ENCODE peak calls at places on chromosome 16, in nine cellular contexts. One of them, this sample, is unnamed.

GRCh38 chr16:1073566-1074378 is 1.2 kb downstream of the SSTR5 start:
- DNase-seq in endodermal cell: peak
- DNase-seq in cardiac fibroblast: no peak
- DNase-seq in tibial artery: no peak
- DNase-seq in body of pancreas: no peak
- DNase-seq in heart right ventricle: no peak
- DNase-seq in GM13976: no peak
- DNase-seq in lower leg skin: no peak
- DNase-seq in fibroblast of the aortic adventitia: no peak
- DNase-seq in this sample: no peak

GRCh38 chr16:67101683-67102082 is 8.1 kb upstream of the PHAF1 start:
- DNase-seq in heart right ventricle: no peak
- DNase-seq in body of pancreas: no peak
- DNase-seq in cardiac fibroblast: no peak
- DNase-seq in endodermal cell: no peak
- DNase-seq in tibial artery: no peak
- DNase-seq in GM13976: no peak
- DNase-seq in lower leg skin: no peak
- DNase-seq in fibroblast of the aortic adventitia: no peak
- DNase-seq in this sample: no peak

GRCh38 chr16:14172200-14172805 is 101.2 kb downstream of the MRTFB start:
- DNase-seq in endodermal cell: no peak
- DNase-seq in cardiac fibroblast: peak
- DNase-seq in GM13976: no peak
- DNase-seq in heart right ventricle: no peak
- DNase-seq in body of pancreas: no peak
- DNase-seq in lower leg skin: no peak
- DNase-seq in fibroblast of the aortic adventitia: peak
- DNase-seq in tibial artery: no peak
- DNase-seq in this sample: no peak

GRCh38 chr16:66905633-66906539 is 12.8 kb downstream of the CDH16 start:
- DNase-seq in GM13976: no peak
- DNase-seq in lower leg skin: no peak
- DNase-seq in body of pancreas: peak
- DNase-seq in heart right ventricle: peak
- DNase-seq in fibroblast of the aortic adventitia: no peak
- DNase-seq in tibial artery: no peak
- DNase-seq in cardiac fibroblast: no peak
- DNase-seq in endodermal cell: peak
- DNase-seq in this sample: no peak

GRCh38 chr16:4376820-4377572 is 5.3 kb downstream of the VASN start:
- DNase-seq in tibial artery: peak
- DNase-seq in fibroblast of the aortic adventitia: peak
- DNase-seq in heart right ventricle: no peak
- DNase-seq in lower leg skin: no peak
- DNase-seq in body of pancreas: no peak
- DNase-seq in endodermal cell: peak
- DNase-seq in GM13976: no peak
- DNase-seq in cardiac fibroblast: no peak
- DNase-seq in this sample: no peak

GRCh38 chr16:49085689-49086088 is 195.9 kb downstream of the CBLN1 start:
- DNase-seq in GM13976: no peak
- DNase-seq in tibial artery: no peak
- DNase-seq in body of pancreas: no peak
- DNase-seq in heart right ventricle: no peak
- DNase-seq in endodermal cell: no peak
- DNase-seq in cardiac fibroblast: no peak
- DNase-seq in fibroblast of the aortic adventitia: peak
- DNase-seq in lower leg skin: no peak
- DNase-seq in this sample: no peak

GRCh38 chr16:10172848-10173655 is 9.2 kb downstream of the GRIN2A start:
- DNase-seq in heart right ventricle: no peak
- DNase-seq in cardiac fibroblast: peak
- DNase-seq in GM13976: no peak
- DNase-seq in tibial artery: no peak
- DNase-seq in endodermal cell: peak
- DNase-seq in fibroblast of the aortic adventitia: no peak
- DNase-seq in body of pancreas: no peak
- DNase-seq in lower leg skin: no peak
- DNase-seq in this sample: no peak

GRCh38 chr16:977096-977701 is 4.4 kb upstream of the SOX8 start:
- DNase-seq in heart right ventricle: no peak
- DNase-seq in cardiac fibroblast: no peak
- DNase-seq in GM13976: no peak
- DNase-seq in lower leg skin: no peak
- DNase-seq in fibroblast of the aortic adventitia: no peak
- DNase-seq in endodermal cell: no peak
- DNase-seq in body of pancreas: peak
- DNase-seq in tibial artery: peak
- DNase-seq in this sample: no peak

GRCh38 chr16:67423015-67423414 is 6.7 kb upstream of the ZDHHC1 start:
- DNase-seq in heart right ventricle: no peak
- DNase-seq in lower leg skin: no peak
- DNase-seq in fibroblast of the aortic adventitia: no peak
- DNase-seq in endodermal cell: no peak
- DNase-seq in GM13976: no peak
- DNase-seq in body of pancreas: no peak
- DNase-seq in cardiac fibroblast: no peak
- DNase-seq in tibial artery: no peak
- DNase-seq in this sample: no peak

GRCh38 chr16:47316686-47317085 is 144.2 kb downstream of the ITFG1 start:
- DNase-seq in cardiac fibroblast: no peak
- DNase-seq in body of pancreas: no peak
- DNase-seq in endodermal cell: no peak
- DNase-seq in GM13976: no peak
- DNase-seq in lower leg skin: no peak
- DNase-seq in tibial artery: no peak
- DNase-seq in heart right ventricle: no peak
- DNase-seq in fibroblast of the aortic adventitia: no peak
- DNase-seq in this sample: no peak

GRCh38 chr16:89700649-89701424 is 668 bp downstream of the SPATA2L start:
- DNase-seq in tibial artery: no peak
- DNase-seq in endodermal cell: peak
- DNase-seq in body of pancreas: peak
- DNase-seq in lower leg skin: peak
- DNase-seq in fibroblast of the aortic adventitia: no peak
- DNase-seq in heart right ventricle: no peak
- DNase-seq in GM13976: peak
- DNase-seq in cardiac fibroblast: peak
- DNase-seq in this sample: peak

GRCh38 chr16:87706278-87707000 is 59.3 kb downstream of the KLHDC4 start:
- DNase-seq in endodermal cell: peak
- DNase-seq in lower leg skin: no peak
- DNase-seq in GM13976: no peak
- DNase-seq in body of pancreas: no peak
- DNase-seq in cardiac fibroblast: no peak
- DNase-seq in heart right ventricle: no peak
- DNase-seq in fibroblast of the aortic adventitia: no peak
- DNase-seq in tibial artery: no peak
- DNase-seq in this sample: no peak

GRCh38 chr16:88619859-88620655 is 18.3 kb upstream of the IL17C start:
- DNase-seq in body of pancreas: no peak
- DNase-seq in endodermal cell: no peak
- DNase-seq in cardiac fibroblast: peak
- DNase-seq in heart right ventricle: no peak
- DNase-seq in lower leg skin: no peak
- DNase-seq in GM13976: no peak
- DNase-seq in fibroblast of the aortic adventitia: no peak
- DNase-seq in tibial artery: no peak
- DNase-seq in this sample: no peak

GRCh38 chr16:75138636-75139035 is 9.7 kb upstream of the ZFP1 start:
- DNase-seq in tibial artery: no peak
- DNase-seq in cardiac fibroblast: peak
- DNase-seq in GM13976: no peak
- DNase-seq in heart right ventricle: no peak
- DNase-seq in lower leg skin: no peak
- DNase-seq in body of pancreas: no peak
- DNase-seq in endodermal cell: peak
- DNase-seq in fibroblast of the aortic adventitia: no peak
- DNase-seq in this sample: peak

DNA sequence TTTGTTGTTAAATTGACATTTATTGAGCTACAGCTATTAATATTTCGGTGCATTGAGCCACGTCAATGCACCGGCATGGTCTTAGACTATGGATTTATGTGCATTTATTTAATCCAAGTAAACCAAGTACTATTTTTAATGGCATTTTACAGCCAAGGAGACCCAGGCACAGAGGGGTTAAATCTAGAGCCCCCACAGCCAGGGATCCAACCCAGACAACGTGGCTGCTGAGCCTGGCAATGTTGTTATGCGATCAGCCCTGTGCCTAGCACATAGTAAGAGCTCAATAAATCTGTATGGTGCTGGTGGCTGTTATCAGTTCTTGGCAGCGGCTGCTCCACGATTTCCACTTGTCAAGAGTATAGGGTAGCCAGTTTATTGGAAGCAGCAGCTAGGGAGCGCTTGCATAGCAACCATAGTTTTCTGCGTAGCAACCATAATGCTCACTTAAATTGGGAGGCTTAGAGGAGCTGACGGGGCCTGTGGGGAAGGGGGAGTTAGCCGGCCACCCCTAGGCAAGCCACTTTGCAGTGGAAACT is 541 bp upstream of the RBBP6 start:
- DNase-seq in lower leg skin: no peak
- DNase-seq in fibroblast of the aortic adventitia: no peak
- DNase-seq in body of pancreas: no peak
- DNase-seq in cardiac fibroblast: no peak
- DNase-seq in tibial artery: no peak
- DNase-seq in GM13976: no peak
- DNase-seq in heart right ventricle: no peak
- DNase-seq in endodermal cell: no peak
- DNase-seq in this sample: no peak
- TF ChIP-seq CTCF in lower leg skin: no peak
- TF ChIP-seq CTCF in fibroblast of the aortic adventitia: peak
- TF ChIP-seq CTCF in body of pancreas: no peak
- TF ChIP-seq CTCF in cardiac fibroblast: no peak
- TF ChIP-seq CTCF in tibial artery: no peak
- TF ChIP-seq CTCF in GM13976: no peak
- TF ChIP-seq CTCF in heart right ventricle: no peak
- TF ChIP-seq CTCF in endodermal cell: peak
- TF ChIP-seq CTCF in this sample: no peak

DNA sequence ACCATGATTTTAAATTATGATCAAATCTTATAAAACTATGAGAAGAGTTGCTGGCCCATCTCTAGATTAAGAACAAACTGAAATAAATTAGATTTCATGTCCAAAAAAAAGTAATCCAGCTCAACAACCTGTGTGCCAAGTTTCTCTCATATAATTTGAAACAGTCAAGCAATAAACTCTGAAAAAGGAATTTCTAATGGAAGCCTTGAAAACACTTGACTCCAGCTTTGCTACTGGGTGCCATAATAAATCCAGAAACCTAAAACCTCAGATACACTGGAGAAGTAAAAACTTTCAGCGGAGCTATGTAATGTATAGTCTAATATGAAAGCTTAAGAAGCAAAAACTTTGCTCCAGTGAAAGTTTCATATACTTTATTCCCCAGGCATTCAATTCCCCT is 25.5 kb downstream of the RPGRIP1L start:
- DNase-seq in GM13976: no peak
- DNase-seq in tibial artery: no peak
- DNase-seq in lower leg skin: no peak
- DNase-seq in body of pancreas: no peak
- DNase-seq in cardiac fibroblast: no peak
- DNase-seq in heart right ventricle: no peak
- DNase-seq in endodermal cell: no peak
- DNase-seq in fibroblast of the aortic adventitia: no peak
- DNase-seq in this sample: no peak
- TF ChIP-seq CTCF in GM13976: no peak
- TF ChIP-seq CTCF in tibial artery: no peak
- TF ChIP-seq CTCF in lower leg skin: no peak
- TF ChIP-seq CTCF in body of pancreas: no peak
- TF ChIP-seq CTCF in cardiac fibroblast: no peak
- TF ChIP-seq CTCF in heart right ventricle: no peak
- TF ChIP-seq CTCF in endodermal cell: no peak
- TF ChIP-seq CTCF in fibroblast of the aortic adventitia: no peak
- TF ChIP-seq CTCF in this sample: no peak

GRCh38 chr16:63461248-63461841 is 1425.1 kb upstream of the CDH8 start:
- DNase-seq in endodermal cell: peak
- DNase-seq in cardiac fibroblast: peak
- DNase-seq in lower leg skin: no peak
- DNase-seq in heart right ventricle: no peak
- DNase-seq in fibroblast of the aortic adventitia: peak
- DNase-seq in tibial artery: no peak
- DNase-seq in body of pancreas: no peak
- DNase-seq in GM13976: no peak
- DNase-seq in this sample: peak
- TF ChIP-seq CTCF in endodermal cell: peak
- TF ChIP-seq CTCF in cardiac fibroblast: peak
- TF ChIP-seq CTCF in lower leg skin: no peak
- TF ChIP-seq CTCF in heart right ventricle: peak
- TF ChIP-seq CTCF in fibroblast of the aortic adventitia: no peak
- TF ChIP-seq CTCF in tibial artery: peak
- TF ChIP-seq CTCF in body of pancreas: peak
- TF ChIP-seq CTCF in GM13976: no peak
- TF ChIP-seq CTCF in this sample: peak

GRCh38 chr16:84404324-84404723 is 36.0 kb downstream of the ATP2C2 start:
- DNase-seq in lower leg skin: no peak
- DNase-seq in tibial artery: no peak
- DNase-seq in GM13976: no peak
- DNase-seq in heart right ventricle: no peak
- DNase-seq in body of pancreas: no peak
- DNase-seq in cardiac fibroblast: no peak
- DNase-seq in fibroblast of the aortic adventitia: no peak
- DNase-seq in endodermal cell: no peak
- DNase-seq in this sample: no peak

GRCh38 chr16:84404936-84405640 is 36.8 kb downstream of the ATP2C2 start:
- DNase-seq in body of pancreas: no peak
- DNase-seq in cardiac fibroblast: no peak
- DNase-seq in tibial artery: no peak
- DNase-seq in GM13976: no peak
- DNase-seq in lower leg skin: no peak
- DNase-seq in heart right ventricle: no peak
- DNase-seq in fibroblast of the aortic adventitia: no peak
- DNase-seq in endodermal cell: no peak
- DNase-seq in this sample: no peak

GRCh38 chr16:84407588-84408313 is 39.4 kb downstream of the ATP2C2 start:
- DNase-seq in endodermal cell: no peak
- DNase-seq in GM13976: no peak
- DNase-seq in body of pancreas: no peak
- DNase-seq in lower leg skin: no peak
- DNase-seq in cardiac fibroblast: no peak
- DNase-seq in tibial artery: no peak
- DNase-seq in fibroblast of the aortic adventitia: no peak
- DNase-seq in heart right ventricle: no peak
- DNase-seq in this sample: no peak

GRCh38 chr16:84408314-84408690 is 40.0 kb downstream of the ATP2C2 start:
- DNase-seq in tibial artery: no peak
- DNase-seq in cardiac fibroblast: no peak
- DNase-seq in endodermal cell: no peak
- DNase-seq in heart right ventricle: no peak
- DNase-seq in fibroblast of the aortic adventitia: no peak
- DNase-seq in body of pancreas: no peak
- DNase-seq in GM13976: no peak
- DNase-seq in lower leg skin: no peak
- DNase-seq in this sample: no peak

GRCh38 chr16:84406006-84406963 is 37.9 kb downstream of the ATP2C2 start:
- DNase-seq in lower leg skin: no peak
- DNase-seq in endodermal cell: peak
- DNase-seq in tibial artery: no peak
- DNase-seq in body of pancreas: no peak
- DNase-seq in fibroblast of the aortic adventitia: no peak
- DNase-seq in heart right ventricle: no peak
- DNase-seq in GM13976: no peak
- DNase-seq in cardiac fibroblast: no peak
- DNase-seq in this sample: no peak
- TF ChIP-seq CTCF in lower leg skin: no peak
- TF ChIP-seq CTCF in endodermal cell: no peak
- TF ChIP-seq CTCF in tibial artery: no peak
- TF ChIP-seq CTCF in body of pancreas: no peak
- TF ChIP-seq CTCF in fibroblast of the aortic adventitia: no peak
- TF ChIP-seq CTCF in heart right ventricle: no peak
- TF ChIP-seq CTCF in GM13976: no peak
- TF ChIP-seq CTCF in cardiac fibroblast: no peak
- TF ChIP-seq CTCF in this sample: no peak